ENCODE peak calls at places on chromosomes 12 and 14, in ten cellular contexts. K, B, M, I, H, D, E, P, F and Q are unnamed samples.

GRCh38 chr14:101018561-101019290 is 115.2 kb upstream of the RTL1 start:
- DNase-seq in K (no peak), B (no peak), M (no peak), I (no peak), H (no peak), D (no peak), E (no peak), P (no peak), F (no peak), Q (no peak)

GRCh38 chr12:108634225-108634795 is 616 bp upstream of the SELPLG start:
- DNase-seq in K (peak; percentile 73), B (no peak), M (no peak), I (peak; percentile 53), H (peak; percentile 75), D (no peak), E (no peak), P (no peak), F (no peak), Q (no peak)

GRCh38 chr12:62934799-62935674 is at the start of gene PPM1H:
- DNase-seq in K (peak; percentile 85), B (no peak), M (peak; percentile 60), I (peak; percentile 34), H (peak; percentile 81), D (peak; percentile 86), E (peak; percentile 72), P (no peak), F (no peak), Q (peak; percentile 82)

GRCh38 chr14:33589334-33589733 is 361.5 kb downstream of the EGLN3 start:
- DNase-seq in K (no peak), B (no peak), M (no peak), I (no peak), H (no peak), D (no peak), E (no peak), P (no peak), F (no peak), Q (no peak)

GRCh38 chr14:89947344-89947743 is 7.2 kb downstream of the EFCAB11 start:
- DNase-seq in K (no peak), B (no peak), M (no peak), I (no peak), H (no peak), D (no peak), E (no peak), P (no peak), F (no peak), Q (no peak)

GRCh38 chr12:25130741-25131188 is 64.2 kb downstream of the DNAI7 start:
- DNase-seq in K (peak; percentile 51), B (no peak), M (peak; percentile 69), I (no peak), H (peak; percentile 53), D (no peak), E (peak; percentile 70), P (no peak), F (no peak), Q (peak; percentile 41)

GRCh38 chr14:98924046-98924445 is 348.0 kb downstream of the BCL11B start:
- DNase-seq in K (no peak), B (no peak), M (no peak), I (no peak), H (no peak), D (no peak), E (no peak), P (no peak), F (no peak), Q (no peak)

GRCh38 chr12:72296389-72296788 is 24.2 kb downstream of the TRHDE start:
- DNase-seq in K (no peak), B (no peak), M (no peak), I (no peak), H (no peak), D (no peak), E (peak; percentile 42), P (no peak), F (no peak), Q (no peak)

GRCh38 chr14:51806624-51807023 is 53.8 kb upstream of the GNG2 start:
- DNase-seq in K (no peak), B (no peak), M (no peak), I (no peak), H (no peak), D (no peak), E (no peak), P (no peak), F (no peak), Q (no peak)

GRCh38 chr12:101957251-101957650 is 79.9 kb downstream of the DRAM1 start:
- DNase-seq in K (no peak), B (no peak), M (no peak), I (no peak), H (no peak), D (no peak), E (no peak), P (no peak), F (no peak), Q (no peak)

GRCh38 chr14:102525213-102526143 is 15.9 kb upstream of the ANKRD9 start:
- DNase-seq in K (no peak), B (peak; percentile 38), M (peak; percentile 73), I (no peak), H (peak; percentile 75), D (no peak), E (peak; percentile 62), P (no peak), F (no peak), Q (no peak)

GRCh38 chr12:53479314-53479713 is 19.9 kb downstream of the MAP3K12 start:
- DNase-seq in K (no peak), B (no peak), M (no peak), I (no peak), H (no peak), D (no peak), E (no peak), P (no peak), F (no peak), Q (no peak)

GRCh38 chr12:5588231-5588995 is 156.5 kb downstream of the NTF3 start:
- DNase-seq in K (no peak), B (peak; percentile 52), M (no peak), I (no peak), H (no peak), D (no peak), E (no peak), P (no peak), F (no peak), Q (no peak)

GRCh38 chr12:130480887-130481286 is 143.2 kb downstream of the PIWIL1 start:
- DNase-seq in K (no peak), B (no peak), M (no peak), I (no peak), H (no peak), D (no peak), E (no peak), P (no peak), F (no peak), Q (peak; percentile 53)

GRCh38 chr12:121085842-121086353 is 46.8 kb upstream of the P2RX7 start:
- DNase-seq in K (no peak), B (no peak), M (no peak), I (no peak), H (no peak), D (no peak), E (no peak), P (no peak), F (no peak), Q (no peak)

GRCh38 chr12:113359939-113360748 is 1.8 kb downstream of the PLBD2 start:
- DNase-seq in K (peak; percentile 28), B (no peak), M (no peak), I (no peak), H (no peak), D (no peak), E (peak; percentile 21), P (no peak), F (no peak), Q (no peak)

GRCh38 chr12:75550906-75551305 is 39.5 kb upstream of the KRR1 start:
- DNase-seq in K (no peak), B (no peak), M (no peak), I (no peak), H (no peak), D (no peak), E (no peak), P (no peak), F (no peak), Q (no peak)

GRCh38 chr12:131928080-131928764 is 854 bp upstream of the PUS1 start:
- DNase-seq in K (no peak), B (no peak), M (peak; percentile 48), I (peak; percentile 40), H (peak; percentile 68), D (no peak), E (no peak), P (no peak), F (no peak), Q (no peak)

GRCh38 chr12:92467886-92468285 is 234.9 kb upstream of the PLEKHG7 start:
- DNase-seq in K (peak; percentile 16), B (no peak), M (no peak), I (no peak), H (peak; percentile 78), D (no peak), E (no peak), P (no peak), F (no peak), Q (no peak)

GRCh38 chr12:50039151-50039835 is 14.0 kb upstream of the RACGAP1 start:
- DNase-seq in K (peak; percentile 94), B (peak; percentile 94), M (peak; percentile 73), I (peak; percentile 91), H (peak; percentile 86), D (peak; percentile 88), E (peak; percentile 82), P (peak; percentile 65), F (peak; percentile 70), Q (peak; percentile 88)

GRCh38 chr12:116979109-116979508 is 68.4 kb downstream of the FBXW8 start:
- DNase-seq in K (no peak), B (no peak), M (no peak), I (no peak), H (no peak), D (no peak), E (no peak), P (no peak), F (no peak), Q (no peak)

GRCh38 chr12:105358789-105359188 is 28.3 kb downstream of the C12orf75 start:
- DNase-seq in K (no peak), B (no peak), M (no peak), I (no peak), H (peak; percentile 67), D (no peak), E (no peak), P (no peak), F (no peak), Q (no peak)

GRCh38 chr12:87001102-87001501 is 744.9 kb upstream of the MGAT4C start:
- DNase-seq in K (no peak), B (no peak), M (no peak), I (no peak), H (no peak), D (no peak), E (no peak), P (no peak), F (no peak), Q (no peak)

GRCh38 chr12:28780096-28780495 is 369.0 kb upstream of the FAR2 start:
- DNase-seq in K (peak; percentile 13), B (no peak), M (no peak), I (no peak), H (no peak), D (no peak), E (peak; percentile 37), P (no peak), F (no peak), Q (no peak)

GRCh38 chr14:99574099-99574880 is 29.7 kb downstream of the CCDC85C start:
- DNase-seq in K (no peak), B (no peak), M (no peak), I (no peak), H (no peak), D (no peak), E (peak; percentile 90), P (no peak), F (no peak), Q (no peak)

GRCh38 chr12:117105902-117106301 is 6.7 kb upstream of the TESC start:
- DNase-seq in K (no peak), B (no peak), M (no peak), I (peak; percentile 37), H (peak; percentile 84), D (no peak), E (no peak), P (no peak), F (no peak), Q (no peak)

GRCh38 chr14:65866906-65867305 is 454.4 kb downstream of the FUT8 start:
- DNase-seq in K (peak; percentile 7), B (no peak), M (no peak), I (no peak), H (no peak), D (no peak), E (no peak), P (no peak), F (no peak), Q (no peak)

GRCh38 chr12:1611775-1612174 is 17.3 kb upstream of the WNT5B start:
- DNase-seq in K (no peak), B (no peak), M (no peak), I (no peak), H (no peak), D (no peak), E (no peak), P (no peak), F (no peak), Q (no peak)